ENCODE peak calls at places on chromosomes 7 and 10, in four cellular contexts. One of them, this sample, is unnamed.

GRCh38 chr7:5204546-5204945 is 14.5 kb downstream of the WIPI2 start:
- DNase-seq in A549: no peak
- DNase-seq in K562: no peak
- DNase-seq in HepG2: no peak
- DNase-seq in this sample: no peak

GRCh38 chr7:114539575-114539974 is 125.0 kb downstream of the FOXP2 start:
- DNase-seq in K562: no peak
- DNase-seq in A549: no peak
- DNase-seq in HepG2: peak
- DNase-seq in this sample: no peak

GRCh38 chr10:6202684-6203330 is at the start of gene PFKFB3:
- DNase-seq in K562: peak
- DNase-seq in HepG2: peak
- DNase-seq in A549: peak
- DNase-seq in this sample: peak

GRCh38 chr7:148581685-148582084 is 8.9 kb upstream of the C7orf33 start:
- DNase-seq in A549: no peak
- DNase-seq in K562: no peak
- DNase-seq in HepG2: no peak
- DNase-seq in this sample: no peak

GRCh38 chr10:97000487-97001182 is 168.5 kb downstream of the LCOR start:
- DNase-seq in HepG2: peak
- DNase-seq in K562: no peak
- DNase-seq in A549: no peak
- DNase-seq in this sample: no peak

GRCh38 chr10:75450654-75451419 is 19.4 kb downstream of the LRMDA start:
- DNase-seq in K562: no peak
- DNase-seq in A549: no peak
- DNase-seq in HepG2: no peak
- DNase-seq in this sample: no peak

GRCh38 chr10:113958631-113959382 is 84.9 kb upstream of the ADRB1 start:
- DNase-seq in HepG2: peak
- DNase-seq in K562: peak
- DNase-seq in A549: peak
- DNase-seq in this sample: no peak

GRCh38 chr7:81162771-81163525 is 244.1 kb upstream of the SEMA3C start:
- DNase-seq in K562: peak
- DNase-seq in HepG2: no peak
- DNase-seq in A549: no peak
- DNase-seq in this sample: no peak

GRCh38 chr7:94923412-94923811 is 16.0 kb downstream of the PPP1R9A start:
- DNase-seq in HepG2: no peak
- DNase-seq in K562: no peak
- DNase-seq in A549: no peak
- DNase-seq in this sample: no peak

GRCh38 chr7:56033671-56034432 is 17.4 kb downstream of the PSPH start:
- DNase-seq in K562: peak
- DNase-seq in A549: peak
- DNase-seq in HepG2: peak
- DNase-seq in this sample: peak

GRCh38 chr7:68629-69028 is 123.7 kb upstream of the FAM20C start:
- DNase-seq in A549: no peak
- DNase-seq in K562: peak
- DNase-seq in HepG2: no peak
- DNase-seq in this sample: no peak
- TF ChIP-seq PHF8 in A549: no peak
- TF ChIP-seq PHF8 in K562: no peak
- TF ChIP-seq PHF8 in HepG2: no peak
- TF ChIP-seq PHF8 in this sample: no peak

GRCh38 chr10:18164771-18165361 is 24.6 kb downstream of the CACNB2 start:
- DNase-seq in K562: no peak
- DNase-seq in HepG2: no peak
- DNase-seq in A549: no peak
- DNase-seq in this sample: no peak
- TF ChIP-seq PHF8 in K562: no peak
- TF ChIP-seq PHF8 in HepG2: no peak
- TF ChIP-seq PHF8 in A549: no peak
- TF ChIP-seq PHF8 in this sample: no peak

GRCh38 chr10:120827251-120827875 is 23.8 kb upstream of the WDR11 start:
- DNase-seq in K562: no peak
- DNase-seq in A549: no peak
- DNase-seq in HepG2: no peak
- DNase-seq in this sample: no peak
- TF ChIP-seq PHF8 in K562: no peak
- TF ChIP-seq PHF8 in A549: no peak
- TF ChIP-seq PHF8 in HepG2: no peak
- TF ChIP-seq PHF8 in this sample: no peak

GRCh38 chr7:35268953-35269352 is 15.1 kb upstream of the TBX20 start:
- DNase-seq in HepG2: no peak
- DNase-seq in K562: no peak
- DNase-seq in A549: no peak
- DNase-seq in this sample: no peak
- TF ChIP-seq PHF8 in HepG2: no peak
- TF ChIP-seq PHF8 in K562: no peak
- TF ChIP-seq PHF8 in A549: no peak
- TF ChIP-seq PHF8 in this sample: no peak

GRCh38 chr7:137304624-137305235 is 38.8 kb downstream of the PTN start:
- DNase-seq in A549: no peak
- DNase-seq in HepG2: no peak
- DNase-seq in K562: no peak
- DNase-seq in this sample: no peak
- TF ChIP-seq PHF8 in A549: no peak
- TF ChIP-seq PHF8 in HepG2: no peak
- TF ChIP-seq PHF8 in K562: no peak
- TF ChIP-seq PHF8 in this sample: no peak

DNA sequence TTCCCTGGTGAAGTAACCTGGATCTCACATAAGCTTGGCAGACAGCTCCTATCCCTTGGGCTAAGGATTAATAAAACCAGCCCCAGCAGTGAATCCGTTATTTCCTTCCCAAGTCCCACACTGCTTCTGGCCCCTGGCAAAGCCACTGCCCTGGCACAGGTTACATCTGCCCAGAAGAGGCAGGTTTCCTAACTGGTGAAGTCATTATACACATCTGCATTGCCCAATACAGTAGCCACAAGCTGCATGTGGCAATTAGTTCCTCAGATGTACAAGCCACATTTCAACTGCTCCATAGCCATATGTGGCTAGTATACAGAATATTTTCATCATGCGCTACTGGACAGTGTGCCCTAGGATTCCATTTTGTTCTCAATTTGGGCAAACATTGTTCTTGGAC is 273.0 kb downstream of the GRM8 start:
- DNase-seq in HepG2: no peak
- DNase-seq in A549: no peak
- DNase-seq in K562: no peak
- DNase-seq in this sample: no peak
- TF ChIP-seq PHF8 in HepG2: no peak
- TF ChIP-seq PHF8 in A549: no peak
- TF ChIP-seq PHF8 in K562: no peak
- TF ChIP-seq PHF8 in this sample: no peak